ENCODE peak calls at places on chromosomes 6 and 20, in six cellular contexts. J is fibroblast of pulmonary artery, U is lower leg skin, I is brain microvascular endothelial cell, R is psoas muscle, V is mesendoderm. P is an unnamed sample.

GRCh38 chr6:101203664-101204063 is 189.8 kb upstream of the GRIK2 start:
- DNase-seq in I (no peak), V (no peak), J (no peak), U (no peak), R (no peak), P (no peak)

GRCh38 chr6:156777577-156777865 is 343 bp downstream of the ARID1B start:
- DNase-seq in J (no peak), R (no peak), V (no peak), I (no peak), U (no peak), P (no peak)

GRCh38 chr6:10535198-10535597 is 14.0 kb downstream of the GCNT2 start:
- DNase-seq in R (no peak), I (no peak), J (no peak), U (no peak), V (no peak), P (no peak)

GRCh38 chr6:38935051-38935450 is 113.5 kb upstream of the GLP1R start:
- DNase-seq in V (no peak), R (no peak), J (peak), I (no peak), U (no peak), P (no peak)

GRCh38 chr6:125611573-125612399 is 137.6 kb upstream of the HEY2 start:
- DNase-seq in U (no peak), V (peak), I (peak), R (no peak), J (peak), P (no peak)

GRCh38 chr6:69362209-69362608 is 434.6 kb downstream of the LMBRD1 start:
- DNase-seq in V (no peak), R (no peak), I (no peak), J (no peak), U (no peak), P (no peak)

GRCh38 chr20:6828794-6829423 is 61.4 kb downstream of the BMP2 start:
- DNase-seq in U (peak), V (peak), R (peak), J (peak), I (peak), P (peak)

GRCh38 chr6:113362542-113363430 is 494.4 kb upstream of the MARCKS start:
- DNase-seq in U (no peak), J (no peak), R (no peak), I (peak), V (peak), P (no peak)

GRCh38 chr20:7856756-7857155 is 83.5 kb downstream of the HAO1 start:
- DNase-seq in U (no peak), I (no peak), R (no peak), V (peak), J (peak), P (no peak)

GRCh38 chr20:51431321-51431720 is 111.2 kb downstream of the NFATC2 start:
- DNase-seq in R (no peak), V (no peak), J (no peak), U (no peak), I (no peak), P (no peak)

GRCh38 chr6:170243791-170244291 is 47.0 kb downstream of the DLL1 start:
- DNase-seq in U (no peak), J (no peak), I (no peak), V (no peak), R (no peak), P (peak)

DNA sequence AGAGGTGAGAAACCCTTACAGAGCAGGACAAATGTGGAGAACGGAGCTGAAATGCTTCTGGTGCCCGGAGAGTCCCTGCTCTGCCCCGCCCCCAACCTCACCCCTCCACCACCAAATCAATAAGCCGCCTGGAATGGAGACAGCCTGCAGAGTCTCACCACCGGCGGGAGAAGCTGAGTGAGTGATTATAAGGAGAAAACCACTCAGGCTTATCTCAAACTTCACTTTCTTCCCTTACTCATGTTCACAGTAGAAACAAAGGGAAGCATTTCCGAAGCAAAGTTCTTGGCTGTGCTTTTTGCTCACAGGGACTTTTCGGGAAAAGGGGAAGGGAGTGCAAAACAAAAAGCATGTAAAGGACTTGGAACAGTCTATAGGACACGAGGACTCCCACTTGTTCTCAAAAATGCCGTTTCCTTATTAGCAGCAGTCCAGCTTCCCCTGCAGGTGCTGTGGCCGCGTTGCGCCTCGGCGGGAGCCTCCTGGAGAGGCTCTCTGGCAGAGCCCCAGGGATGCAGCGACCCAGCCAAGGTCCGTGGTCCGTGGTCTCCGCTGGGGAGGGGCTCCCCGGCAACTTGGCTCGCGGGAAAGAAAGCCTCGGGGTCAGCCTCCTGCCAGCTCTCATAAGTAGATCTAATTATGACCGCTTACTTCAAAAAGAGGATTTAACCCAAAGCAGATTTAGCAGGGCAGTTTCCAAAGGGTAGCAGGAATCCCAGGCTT is 64.8 kb upstream of the TMEM30A start:
- DNase-seq in I (peak), U (no peak), V (peak), J (peak), R (no peak), P (peak)
- H3K4me3 ChIP-seq in I (peak), U (no peak), V (peak), J (peak), R (peak), P (peak)

GRCh38 chr6:80106418-80107235 is at the start of gene BCKDHB:
- DNase-seq in R (peak), V (peak), I (peak), J (peak), U (peak), P (peak)
- H3K4me3 ChIP-seq in R (peak), V (peak), I (peak), J (peak), U (peak), P (peak)

DNA sequence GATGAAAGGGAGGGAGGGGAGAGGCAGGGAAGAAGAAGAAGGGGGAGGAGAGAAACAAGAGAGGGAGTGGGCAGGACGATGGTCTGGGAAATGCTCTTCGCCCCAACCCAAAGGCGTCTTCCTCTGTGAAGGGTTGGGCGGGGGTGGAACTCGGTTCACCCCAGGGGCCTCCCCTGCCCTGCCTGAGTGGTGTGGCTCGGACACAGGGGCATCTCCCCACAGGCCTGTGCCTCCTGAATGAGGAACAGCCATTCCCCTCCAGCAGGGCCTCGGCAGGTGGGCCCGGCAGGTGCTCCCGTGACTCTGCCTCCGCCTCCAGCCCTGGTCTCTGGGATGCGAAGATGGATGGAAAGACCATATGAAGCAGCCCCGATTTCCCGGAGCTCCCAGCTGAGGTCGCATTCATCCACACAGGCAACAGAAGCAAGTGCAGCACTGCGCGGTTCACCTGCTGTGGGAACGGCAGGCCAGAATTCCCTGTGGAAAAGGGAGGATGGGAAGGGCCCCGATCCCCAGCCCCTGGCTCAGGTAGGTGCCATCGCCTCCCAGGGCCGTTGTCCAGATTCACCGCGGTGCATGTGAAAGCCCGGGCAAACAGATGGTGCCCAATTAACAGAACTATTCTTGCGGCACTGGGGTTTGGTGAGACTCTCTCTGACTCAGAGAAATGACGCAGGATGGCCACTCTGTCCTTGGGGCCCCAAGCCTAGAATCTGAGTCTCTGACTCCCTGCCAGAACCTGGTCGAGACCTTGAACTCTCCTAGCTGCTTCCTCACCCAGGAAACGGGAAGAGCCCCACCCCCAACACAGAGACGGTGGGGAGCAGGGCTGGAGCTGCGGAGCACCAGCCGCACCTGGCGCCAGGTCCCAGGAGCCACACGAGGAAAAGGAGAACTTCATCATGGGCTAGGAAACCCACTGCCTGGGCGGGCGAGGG is 29.5 kb upstream of the RPS6KA2 start:
- DNase-seq in V (no peak), R (no peak), I (no peak), U (no peak), J (no peak), P (no peak)
- H3K4me3 ChIP-seq in V (no peak), R (no peak), I (no peak), U (no peak), J (no peak), P (no peak)

DNA sequence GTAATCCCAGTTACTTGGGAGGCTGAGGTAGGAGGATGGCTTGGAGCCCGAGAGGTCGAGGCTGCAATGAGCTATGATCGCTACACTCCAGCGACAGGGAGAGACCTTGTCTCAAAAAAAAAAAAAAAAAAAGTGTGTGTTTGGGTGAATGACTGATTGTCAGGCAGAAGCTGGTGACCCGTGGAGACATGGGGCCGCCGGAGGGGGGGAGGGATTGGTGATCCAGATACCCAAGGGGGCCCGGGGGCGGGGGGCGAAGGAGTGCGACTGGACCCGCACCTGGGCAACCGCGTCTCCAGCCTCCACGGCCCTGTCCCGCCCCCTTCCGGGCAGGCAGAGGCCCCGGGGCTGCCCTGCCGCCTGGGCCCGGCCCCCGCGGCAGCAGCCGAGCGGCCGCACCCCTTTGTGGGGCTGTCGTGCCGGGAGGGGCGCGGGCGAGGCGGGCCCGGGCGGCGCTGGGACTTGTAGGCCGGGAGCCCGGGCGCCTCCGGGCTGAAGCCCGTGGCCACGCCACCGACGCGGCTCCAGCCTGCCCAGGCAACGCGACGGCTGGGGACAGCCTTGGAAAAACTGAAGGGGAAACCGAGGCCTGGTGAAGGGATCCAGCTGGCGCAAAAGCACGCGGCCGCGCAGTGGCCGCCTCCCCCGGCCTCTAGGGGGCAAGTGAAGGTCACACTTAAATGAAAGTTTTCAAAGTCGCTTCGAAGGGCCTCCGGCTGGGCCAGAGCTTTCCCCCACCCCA is 2.1 kb upstream of the RBM38 start:
- DNase-seq in I (no peak), R (peak), V (peak), J (peak), U (peak), P (peak)
- H3K4me3 ChIP-seq in I (peak), R (peak), V (no peak), J (peak), U (no peak), P (peak)

DNA sequence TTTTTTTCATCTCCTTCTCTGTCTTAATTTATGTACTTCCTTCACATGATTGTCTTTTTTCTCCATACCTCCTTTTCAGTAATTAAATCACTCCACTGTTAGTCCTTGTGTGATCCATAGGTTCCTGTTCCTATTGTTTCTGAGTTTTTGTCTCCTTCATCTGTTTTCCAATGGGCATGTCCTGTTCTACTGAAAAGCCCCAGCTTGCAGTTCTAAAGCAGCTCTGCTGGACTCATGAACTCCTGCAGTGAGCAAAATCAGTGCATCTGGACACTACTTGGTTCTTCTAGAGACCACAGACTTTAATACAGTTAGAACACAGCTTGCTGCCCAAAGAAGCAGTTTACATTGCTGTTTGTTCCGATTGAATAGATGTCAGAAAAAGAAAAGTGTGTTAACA is 593.2 kb upstream of the HS3ST5 start:
- DNase-seq in R (no peak), I (no peak), U (no peak), V (no peak), J (no peak), P (no peak)
- H3K4me3 ChIP-seq in R (no peak), I (no peak), U (no peak), V (no peak), J (no peak), P (no peak)

GRCh38 chr6:158538741-158539140 is 21.1 kb upstream of the TMEM181 start:
- DNase-seq in R (no peak), V (peak), I (no peak), U (no peak), J (no peak), P (no peak)
- H3K4me3 ChIP-seq in R (no peak), V (no peak), I (no peak), U (no peak), J (no peak), P (no peak)

GRCh38 chr20:45034436-45034835 is 66.5 kb downstream of the KCNS1 start:
- DNase-seq in R (no peak), U (no peak), J (no peak), I (no peak), V (no peak), P (no peak)
- H3K4me3 ChIP-seq in R (no peak), U (no peak), J (no peak), I (no peak), V (no peak), P (no peak)

GRCh38 chr6:34315256-34315655 is 66.5 kb upstream of the SMIM29 start:
- DNase-seq in V (no peak), J (no peak), U (no peak), I (no peak), R (no peak), P (no peak)
- H3K4me3 ChIP-seq in V (no peak), J (no peak), U (no peak), I (no peak), R (no peak), P (no peak)

GRCh38 chr20:32386091-32386490 is 28.0 kb downstream of the ASXL1 start:
- DNase-seq in I (no peak), R (no peak), J (no peak), V (no peak), U (no peak), P (no peak)
- H3K4me3 ChIP-seq in I (no peak), R (no peak), J (no peak), V (no peak), U (no peak), P (peak)

P was measured in left ventricle myocardium inferior.